ENCODE peak calls at places on chromosome 11, in seven cellular contexts. H is MCF 10A; N is left ventricle myocardium superior; C is NCI-H1092 treated with DMSO at 0.1 percent for 48 hours; B is HuH-7.5; S is stimulated activated CD4-positive, alpha-beta T cell treated with anti-CD3 and anti-CD28 coated beads, Interleukin-4, amount 100 ng/mL, for 48 hours; W is kidney tubule cell. F is an unnamed sample.

GRCh38 chr11:113675003-113675471 is 31.1 kb downstream of the TMPRSS5 start:
- DNase-seq in N (no peak), W (peak), B (no peak), C (no peak), H (peak), S (no peak), F (peak)

GRCh38 chr11:70556884-70557741 is 158.8 kb downstream of the CTTN start:
- DNase-seq in H (no peak), B (no peak), W (peak), N (no peak), C (no peak), S (no peak), F (peak)

GRCh38 chr11:12377824-12378593 is 638 bp downstream of the PARVA start:
- DNase-seq in N (peak), W (peak), C (peak), B (peak), S (no peak), H (peak), F (no peak)

GRCh38 chr11:60515144-60515855 is at the start of gene MS4A13:
- DNase-seq in N (no peak), C (no peak), B (no peak), S (no peak), W (no peak), H (no peak), F (no peak)

GRCh38 chr11:120521176-120521575 is 9.6 kb downstream of the GRIK4 start:
- DNase-seq in B (no peak), N (no peak), S (no peak), C (no peak), H (no peak), W (no peak), F (no peak)

GRCh38 chr11:73875840-73876239 is 806 bp downstream of the COA4 start:
- DNase-seq in B (no peak), C (peak), S (no peak), W (no peak), H (peak), N (no peak), F (no peak)

GRCh38 chr11:66316849-66317251 is at the start of gene CD248:
- DNase-seq in H (no peak), S (no peak), N (peak), C (no peak), W (no peak), B (no peak), F (no peak)

GRCh38 chr11:66692871-66693331 is 15.2 kb upstream of the RBM4B start:
- DNase-seq in B (no peak), C (no peak), W (no peak), H (no peak), S (no peak), N (no peak), F (no peak)

GRCh38 chr11:118619444-118620205 is 12.2 kb downstream of the PHLDB1 start:
- DNase-seq in S (no peak), C (no peak), W (peak), N (peak), B (no peak), H (peak), F (no peak)